ENCODE peak calls at places on chromosomes 5 and 9, in six cellular contexts. One of them, this sample, is unnamed. For H3K9me3, the result is how much of the 10 kb centered on the place peaks cover.

GRCh38 chr9:109315889-109316640 is 4.8 kb downstream of the EPB41L4B start:
- DNase-seq in CD8-positive, alpha-beta T cell: no peak
- DNase-seq in aorta: peak
- DNase-seq in body of pancreas: peak
- DNase-seq in sigmoid colon: no peak
- DNase-seq in CD4-positive, CD25-positive, alpha-beta regulatory T cell: no peak
- DNase-seq in this sample: peak

GRCh38 chr5:170121321-170121720 is 15.6 kb downstream of the FOXI1 start:
- DNase-seq in CD8-positive, alpha-beta T cell: no peak
- DNase-seq in CD4-positive, CD25-positive, alpha-beta regulatory T cell: no peak
- DNase-seq in aorta: no peak
- DNase-seq in sigmoid colon: no peak
- DNase-seq in body of pancreas: no peak
- DNase-seq in this sample: no peak

GRCh38 chr5:60959156-60959555 is 14.2 kb downstream of the NDUFAF2 start:
- DNase-seq in sigmoid colon: no peak
- DNase-seq in CD4-positive, CD25-positive, alpha-beta regulatory T cell: no peak
- DNase-seq in CD8-positive, alpha-beta T cell: no peak
- DNase-seq in body of pancreas: no peak
- DNase-seq in aorta: no peak
- DNase-seq in this sample: no peak

GRCh38 chr5:3996871-3997410 is 401.3 kb downstream of the IRX1 start:
- DNase-seq in sigmoid colon: no peak
- DNase-seq in CD4-positive, CD25-positive, alpha-beta regulatory T cell: no peak
- DNase-seq in aorta: no peak
- DNase-seq in body of pancreas: no peak
- DNase-seq in CD8-positive, alpha-beta T cell: no peak
- DNase-seq in this sample: no peak

GRCh38 chr9:77514886-77515711 is 133.0 kb downstream of the GNA14 start:
- DNase-seq in CD4-positive, CD25-positive, alpha-beta regulatory T cell: no peak
- DNase-seq in sigmoid colon: no peak
- DNase-seq in aorta: peak
- DNase-seq in CD8-positive, alpha-beta T cell: no peak
- DNase-seq in body of pancreas: no peak
- DNase-seq in this sample: peak

GRCh38 chr9:127390563-127390962 is 6.4 kb upstream of the SLC2A8 start:
- DNase-seq in aorta: no peak
- DNase-seq in CD4-positive, CD25-positive, alpha-beta regulatory T cell: no peak
- DNase-seq in body of pancreas: no peak
- DNase-seq in sigmoid colon: no peak
- DNase-seq in CD8-positive, alpha-beta T cell: no peak
- DNase-seq in this sample: no peak

GRCh38 chr9:14790628-14791027 is 68.1 kb upstream of the CER1 start:
- DNase-seq in sigmoid colon: no peak
- DNase-seq in body of pancreas: no peak
- DNase-seq in CD4-positive, CD25-positive, alpha-beta regulatory T cell: no peak
- DNase-seq in CD8-positive, alpha-beta T cell: no peak
- DNase-seq in aorta: no peak
- DNase-seq in this sample: no peak

GRCh38 chr5:130289132-130290088 is 385.1 kb downstream of the CHSY3 start:
- DNase-seq in sigmoid colon: no peak
- DNase-seq in CD8-positive, alpha-beta T cell: no peak
- DNase-seq in body of pancreas: no peak
- DNase-seq in CD4-positive, CD25-positive, alpha-beta regulatory T cell: no peak
- DNase-seq in aorta: no peak
- DNase-seq in this sample: no peak

GRCh38 chr5:52007230-52007858 is 624.1 kb downstream of the ISL1 start:
- DNase-seq in aorta: no peak
- DNase-seq in CD4-positive, CD25-positive, alpha-beta regulatory T cell: no peak
- DNase-seq in CD8-positive, alpha-beta T cell: no peak
- DNase-seq in body of pancreas: no peak
- DNase-seq in sigmoid colon: no peak
- DNase-seq in this sample: no peak

GRCh38 chr9:109139851-109140250 is 20.1 kb upstream of the TMEM245 start:
- DNase-seq in CD8-positive, alpha-beta T cell: no peak
- DNase-seq in CD4-positive, CD25-positive, alpha-beta regulatory T cell: no peak
- DNase-seq in sigmoid colon: no peak
- DNase-seq in body of pancreas: no peak
- DNase-seq in aorta: no peak
- DNase-seq in this sample: no peak

GRCh38 chr9:129875687-129876395 is 40.6 kb downstream of the USP20 start:
- DNase-seq in aorta: no peak
- DNase-seq in CD4-positive, CD25-positive, alpha-beta regulatory T cell: no peak
- DNase-seq in body of pancreas: no peak
- DNase-seq in sigmoid colon: no peak
- DNase-seq in CD8-positive, alpha-beta T cell: no peak
- DNase-seq in this sample: no peak

GRCh38 chr5:3827624-3828023 is 232.0 kb downstream of the IRX1 start:
- DNase-seq in CD4-positive, CD25-positive, alpha-beta regulatory T cell: no peak
- DNase-seq in body of pancreas: no peak
- DNase-seq in sigmoid colon: no peak
- DNase-seq in CD8-positive, alpha-beta T cell: no peak
- DNase-seq in aorta: no peak
- DNase-seq in this sample: no peak

GRCh38 chr5:154221371-154221896 is 30.9 kb downstream of the GALNT10 start:
- DNase-seq in aorta: peak
- DNase-seq in CD8-positive, alpha-beta T cell: peak
- DNase-seq in body of pancreas: no peak
- DNase-seq in CD4-positive, CD25-positive, alpha-beta regulatory T cell: peak
- DNase-seq in sigmoid colon: no peak
- DNase-seq in this sample: peak

GRCh38 chr9:36543916-36544315 is 28.8 kb upstream of the MELK start:
- DNase-seq in body of pancreas: no peak
- DNase-seq in CD8-positive, alpha-beta T cell: no peak
- DNase-seq in aorta: peak
- DNase-seq in CD4-positive, CD25-positive, alpha-beta regulatory T cell: no peak
- DNase-seq in sigmoid colon: peak
- DNase-seq in this sample: peak

GRCh38 chr5:180568914-180569313 is 22.4 kb downstream of the SCGB3A1 start:
- DNase-seq in body of pancreas: no peak
- DNase-seq in CD8-positive, alpha-beta T cell: no peak
- DNase-seq in sigmoid colon: no peak
- DNase-seq in CD4-positive, CD25-positive, alpha-beta regulatory T cell: no peak
- DNase-seq in aorta: no peak
- DNase-seq in this sample: no peak

GRCh38 chr9:95508968-95509850 is 7.6 kb downstream of the PTCH1 start:
- DNase-seq in body of pancreas: peak
- DNase-seq in CD8-positive, alpha-beta T cell: peak
- DNase-seq in CD4-positive, CD25-positive, alpha-beta regulatory T cell: peak
- DNase-seq in aorta: peak
- DNase-seq in sigmoid colon: peak
- DNase-seq in this sample: peak

GRCh38 chr9:82726404-82727276 is 336.3 kb downstream of the RASEF start:
- DNase-seq in sigmoid colon: no peak
- DNase-seq in CD4-positive, CD25-positive, alpha-beta regulatory T cell: no peak
- DNase-seq in CD8-positive, alpha-beta T cell: no peak
- DNase-seq in aorta: no peak
- DNase-seq in body of pancreas: no peak
- DNase-seq in this sample: no peak

GRCh38 chr5:57036621-57037160 is 84.8 kb upstream of the MIER3 start:
- DNase-seq in body of pancreas: no peak
- DNase-seq in aorta: no peak
- DNase-seq in sigmoid colon: no peak
- DNase-seq in CD4-positive, CD25-positive, alpha-beta regulatory T cell: no peak
- DNase-seq in CD8-positive, alpha-beta T cell: no peak
- DNase-seq in this sample: no peak

GRCh38 chr9:130879863-130880411 is 16.7 kb downstream of the QRFP start:
- DNase-seq in CD8-positive, alpha-beta T cell: no peak
- DNase-seq in sigmoid colon: no peak
- DNase-seq in body of pancreas: no peak
- DNase-seq in aorta: no peak
- DNase-seq in CD4-positive, CD25-positive, alpha-beta regulatory T cell: no peak
- DNase-seq in this sample: no peak

GRCh38 chr9:95098391-95098921 is 219.1 kb downstream of the FANCC start:
- DNase-seq in CD8-positive, alpha-beta T cell: no peak
- DNase-seq in sigmoid colon: no peak
- DNase-seq in body of pancreas: no peak
- DNase-seq in CD4-positive, CD25-positive, alpha-beta regulatory T cell: no peak
- DNase-seq in aorta: peak
- DNase-seq in this sample: no peak

GRCh38 chr5:67063055-67063454 is 133.5 kb downstream of the CD180 start:
- DNase-seq in CD4-positive, CD25-positive, alpha-beta regulatory T cell: no peak
- DNase-seq in body of pancreas: no peak
- DNase-seq in sigmoid colon: no peak
- DNase-seq in CD8-positive, alpha-beta T cell: no peak
- DNase-seq in aorta: no peak
- DNase-seq in this sample: no peak

GRCh38 chr9:129178983-129179382 is 922 bp upstream of the IER5L start:
- DNase-seq in CD8-positive, alpha-beta T cell: no peak
- DNase-seq in sigmoid colon: no peak
- DNase-seq in CD4-positive, CD25-positive, alpha-beta regulatory T cell: no peak
- DNase-seq in body of pancreas: no peak
- DNase-seq in aorta: no peak
- DNase-seq in this sample: no peak

GRCh38 chr5:79825802-79826201 is 136.2 kb downstream of the CMYA5 start:
- DNase-seq in body of pancreas: no peak
- DNase-seq in sigmoid colon: no peak
- DNase-seq in CD4-positive, CD25-positive, alpha-beta regulatory T cell: no peak
- DNase-seq in CD8-positive, alpha-beta T cell: no peak
- DNase-seq in aorta: no peak
- DNase-seq in this sample: no peak

GRCh38 chr9:114006931-114007691 is 71.0 kb downstream of the AMBP start:
- DNase-seq in CD8-positive, alpha-beta T cell: no peak
- DNase-seq in body of pancreas: peak
- DNase-seq in sigmoid colon: peak
- DNase-seq in CD4-positive, CD25-positive, alpha-beta regulatory T cell: no peak
- DNase-seq in aorta: no peak
- DNase-seq in this sample: no peak

GRCh38 chr9:38006163-38006562 is 62.9 kb downstream of the SHB start:
- DNase-seq in CD8-positive, alpha-beta T cell: no peak
- DNase-seq in aorta: no peak
- DNase-seq in CD4-positive, CD25-positive, alpha-beta regulatory T cell: no peak
- DNase-seq in sigmoid colon: no peak
- DNase-seq in body of pancreas: no peak
- DNase-seq in this sample: no peak

GRCh38 chr9:129270903-129271431 is 92.9 kb upstream of the IER5L start:
- DNase-seq in CD4-positive, CD25-positive, alpha-beta regulatory T cell: no peak
- DNase-seq in body of pancreas: no peak
- DNase-seq in aorta: peak
- DNase-seq in CD8-positive, alpha-beta T cell: no peak
- DNase-seq in sigmoid colon: no peak
- DNase-seq in this sample: no peak

GRCh38 chr5:138706655-138707480 is 46.4 kb upstream of the CTNNA1 start:
- DNase-seq in aorta: peak
- DNase-seq in body of pancreas: no peak
- DNase-seq in CD8-positive, alpha-beta T cell: no peak
- DNase-seq in CD4-positive, CD25-positive, alpha-beta regulatory T cell: no peak
- DNase-seq in sigmoid colon: no peak
- DNase-seq in this sample: peak

GRCh38 chr9:89798546-89799120 is 193.8 kb downstream of the GADD45G start:
- DNase-seq in body of pancreas: no peak
- DNase-seq in sigmoid colon: no peak
- DNase-seq in aorta: no peak
- DNase-seq in CD4-positive, CD25-positive, alpha-beta regulatory T cell: no peak
- DNase-seq in CD8-positive, alpha-beta T cell: no peak
- DNase-seq in this sample: peak

GRCh38 chr5:134145779-134146581 is 30.8 kb downstream of the SKP1 start:
- DNase-seq in aorta: peak
- DNase-seq in CD8-positive, alpha-beta T cell: peak
- DNase-seq in CD4-positive, CD25-positive, alpha-beta regulatory T cell: peak
- DNase-seq in sigmoid colon: peak
- DNase-seq in body of pancreas: peak
- DNase-seq in this sample: peak

GRCh38 chr9:132698989-132699388 is 28.7 kb downstream of the GTF3C4 start:
- DNase-seq in body of pancreas: peak
- DNase-seq in aorta: no peak
- DNase-seq in CD8-positive, alpha-beta T cell: no peak
- DNase-seq in sigmoid colon: no peak
- DNase-seq in CD4-positive, CD25-positive, alpha-beta regulatory T cell: no peak
- DNase-seq in this sample: no peak
- H3K9me3 ChIP-seq in body of pancreas: under half
- H3K9me3 ChIP-seq in aorta: under half
- H3K9me3 ChIP-seq in CD8-positive, alpha-beta T cell: under half
- H3K9me3 ChIP-seq in sigmoid colon: under half
- H3K9me3 ChIP-seq in CD4-positive, CD25-positive, alpha-beta regulatory T cell: under half
- H3K9me3 ChIP-seq in this sample: under half

GRCh38 chr5:12865529-12865928 is 961.3 kb upstream of the CTNND2 start:
- DNase-seq in body of pancreas: no peak
- DNase-seq in sigmoid colon: no peak
- DNase-seq in aorta: no peak
- DNase-seq in CD8-positive, alpha-beta T cell: no peak
- DNase-seq in CD4-positive, CD25-positive, alpha-beta regulatory T cell: no peak
- DNase-seq in this sample: no peak

DNA sequence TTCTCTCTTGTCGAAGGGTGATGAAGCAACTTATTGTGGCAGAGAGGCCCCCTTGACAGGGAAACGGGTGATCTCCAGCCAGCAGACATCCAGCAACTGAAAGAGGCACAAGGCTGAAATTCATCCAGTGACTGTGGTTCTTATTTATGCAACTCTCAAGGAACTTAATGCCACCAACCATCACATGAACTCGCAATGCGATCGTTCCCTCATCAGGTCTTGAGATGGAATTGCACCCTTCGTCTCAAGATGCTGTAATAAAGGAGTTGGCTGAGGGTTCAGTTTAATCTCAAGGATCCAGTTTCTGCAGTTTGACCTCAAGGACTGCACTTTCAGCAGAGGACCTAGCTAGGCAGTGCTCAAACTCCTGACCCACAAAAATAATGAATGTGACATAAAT is 957.6 kb upstream of the CTNND2 start:
- DNase-seq in sigmoid colon: no peak
- DNase-seq in aorta: no peak
- DNase-seq in CD4-positive, CD25-positive, alpha-beta regulatory T cell: no peak
- DNase-seq in body of pancreas: no peak
- DNase-seq in CD8-positive, alpha-beta T cell: no peak
- DNase-seq in this sample: no peak
- H3K9me3 ChIP-seq in sigmoid colon: under half
- H3K9me3 ChIP-seq in aorta: under half
- H3K9me3 ChIP-seq in CD4-positive, CD25-positive, alpha-beta regulatory T cell: under half
- H3K9me3 ChIP-seq in body of pancreas: under half
- H3K9me3 ChIP-seq in CD8-positive, alpha-beta T cell: under half
- H3K9me3 ChIP-seq in this sample: under half

DNA sequence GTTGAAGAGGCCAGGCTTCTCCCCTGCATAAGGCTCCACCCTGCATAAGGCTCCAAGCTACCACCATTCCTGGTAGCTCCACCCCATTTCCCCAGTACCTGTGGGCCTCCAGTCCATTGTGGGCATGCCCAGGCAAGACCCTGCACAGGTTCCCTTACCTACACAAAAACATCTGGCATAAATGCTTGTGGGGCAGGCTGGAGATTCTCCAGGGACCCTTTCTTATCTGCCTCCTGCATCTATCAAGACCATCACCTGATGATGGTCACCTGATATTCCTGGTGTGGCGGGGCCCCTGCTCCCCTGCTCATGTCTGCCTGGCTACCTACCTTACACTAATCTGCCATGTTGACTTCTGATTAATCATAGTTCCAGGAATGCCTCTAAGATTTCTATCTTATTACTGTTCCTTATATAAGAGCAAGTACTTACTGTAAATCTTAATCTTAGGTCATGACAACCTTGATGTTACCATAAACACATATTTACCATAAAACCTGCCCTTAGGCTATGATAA is 41.0 kb downstream of the FGD3 start:
- DNase-seq in body of pancreas: no peak
- DNase-seq in CD8-positive, alpha-beta T cell: no peak
- DNase-seq in sigmoid colon: no peak
- DNase-seq in aorta: no peak
- DNase-seq in CD4-positive, CD25-positive, alpha-beta regulatory T cell: no peak
- DNase-seq in this sample: no peak
- H3K9me3 ChIP-seq in body of pancreas: under half
- H3K9me3 ChIP-seq in CD8-positive, alpha-beta T cell: under half
- H3K9me3 ChIP-seq in sigmoid colon: under half
- H3K9me3 ChIP-seq in aorta: under half
- H3K9me3 ChIP-seq in CD4-positive, CD25-positive, alpha-beta regulatory T cell: under half
- H3K9me3 ChIP-seq in this sample: under half

GRCh38 chr5:17947029-17947428 is 312.8 kb downstream of the TAF11L14 start:
- DNase-seq in CD4-positive, CD25-positive, alpha-beta regulatory T cell: no peak
- DNase-seq in aorta: no peak
- DNase-seq in body of pancreas: no peak
- DNase-seq in sigmoid colon: no peak
- DNase-seq in CD8-positive, alpha-beta T cell: no peak
- DNase-seq in this sample: no peak
- H3K9me3 ChIP-seq in CD4-positive, CD25-positive, alpha-beta regulatory T cell: under half
- H3K9me3 ChIP-seq in aorta: under half
- H3K9me3 ChIP-seq in body of pancreas: under half
- H3K9me3 ChIP-seq in sigmoid colon: under half
- H3K9me3 ChIP-seq in CD8-positive, alpha-beta T cell: under half
- H3K9me3 ChIP-seq in this sample: under half